ENCODE peak calls at places on chromosomes 12 and 14, in nine cellular contexts. O is heart right ventricle, R is transverse colon, D is A673, V is HepG2, Q is ovary, F is stomach, Y is cardiac muscle cell, J is right cardiac atrium. H is an unnamed sample.
A peak's percentile ranks its signal among the peaks of the same experiment; 100 is the strongest.

GRCh38 chr12:104673294-104674062 is 216.7 kb downstream of the CHST11 start:
- DNase-seq in O (no peak), R (no peak), D (no peak), V (no peak), Q (no peak), F (no peak), Y (peak; percentile 35), J (no peak), H (no peak)

GRCh38 chr14:61320806-61321384 is 484 bp upstream of the PRKCH start:
- DNase-seq in O (no peak), R (no peak), D (no peak), V (no peak), Q (peak; percentile 40), F (no peak), Y (no peak), J (peak; percentile 32), H (no peak)

GRCh38 chr12:31250179-31250578 is 75.8 kb downstream of the SINHCAF start:
- DNase-seq in O (no peak), R (no peak), D (no peak), V (no peak), Q (no peak), F (no peak), Y (no peak), J (no peak), H (no peak)

GRCh38 chr12:24853588-24853987 is 95.3 kb downstream of the BCAT1 start:
- DNase-seq in O (no peak), R (no peak), D (peak; percentile 50), V (no peak), Q (no peak), F (no peak), Y (no peak), J (no peak), H (no peak)

GRCh38 chr14:89667983-89668382 is 250.9 kb upstream of the FOXN3 start:
- DNase-seq in O (no peak), R (no peak), D (no peak), V (no peak), Q (no peak), F (no peak), Y (peak; percentile 46), J (no peak), H (no peak)

GRCh38 chr12:123645851-123646250 is 12.2 kb downstream of the GTF2H3 start:
- DNase-seq in O (no peak), R (no peak), D (no peak), V (no peak), Q (no peak), F (no peak), Y (no peak), J (no peak), H (no peak)

GRCh38 chr12:19869413-19869812 is 430.1 kb downstream of the AEBP2 start:
- DNase-seq in O (no peak), R (no peak), D (no peak), V (no peak), Q (no peak), F (no peak), Y (no peak), J (no peak), H (no peak)

GRCh38 chr12:22974865-22975264 is 349.9 kb downstream of the ETNK1 start:
- DNase-seq in O (no peak), R (no peak), D (peak; percentile 35), V (peak; percentile 13), Q (no peak), F (no peak), Y (no peak), J (no peak), H (no peak)

GRCh38 chr12:132500856-132501180 is 10.9 kb downstream of the FBRSL1 start:
- DNase-seq in O (no peak), R (no peak), D (no peak), V (no peak), Q (no peak), F (no peak), Y (no peak), J (no peak), H (no peak)

GRCh38 chr12:66965613-66966012 is 286.7 kb upstream of the GRIP1 start:
- DNase-seq in O (no peak), R (no peak), D (peak; percentile 5), V (no peak), Q (no peak), F (no peak), Y (no peak), J (no peak), H (no peak)

GRCh38 chr14:69850086-69850735 is 29.0 kb upstream of the SMOC1 start:
- DNase-seq in O (no peak), R (no peak), D (no peak), V (peak; percentile 86), Q (no peak), F (no peak), Y (no peak), J (no peak), H (no peak)

GRCh38 chr12:79063258-79063657 is 198.7 kb downstream of the SYT1 start:
- DNase-seq in O (no peak), R (no peak), D (peak; percentile 66), V (no peak), Q (no peak), F (no peak), Y (no peak), J (no peak), H (no peak)

GRCh38 chr14:60805881-60806569 is 71.5 kb downstream of the MNAT1 start:
- DNase-seq in O (no peak), R (no peak), D (no peak), V (no peak), Q (no peak), F (no peak), Y (no peak), J (no peak), H (no peak)

GRCh38 chr14:21882226-21882625 is 208.6 kb upstream of the OR4E1 start:
- DNase-seq in O (no peak), R (no peak), D (no peak), V (no peak), Q (no peak), F (no peak), Y (no peak), J (no peak), H (no peak)
- H3K27ac ChIP-seq in O (no peak overlapping the region), R (no peak overlapping the region), D (no peak overlapping the region), V (no peak overlapping the region), Q (no peak overlapping the region), F (no peak overlapping the region), Y (no peak overlapping the region), J (no peak overlapping the region), H (no peak overlapping the region)

GRCh38 chr12:29688914-29689313 is 94.8 kb downstream of the TMTC1 start:
- DNase-seq in O (no peak), R (no peak), D (no peak), V (no peak), Q (no peak), F (no peak), Y (no peak), J (no peak), H (no peak)

GRCh38 chr12:29691146-29691854 is 92.4 kb downstream of the TMTC1 start:
- DNase-seq in O (no peak), R (no peak), D (no peak), V (no peak), Q (no peak), F (no peak), Y (no peak), J (no peak), H (no peak)

GRCh38 chr12:29693962-29694361 is 89.8 kb downstream of the TMTC1 start:
- DNase-seq in O (no peak), R (no peak), D (no peak), V (no peak), Q (no peak), F (no peak), Y (no peak), J (no peak), H (no peak)

GRCh38 chr12:29692237-29692636 is 91.5 kb downstream of the TMTC1 start:
- DNase-seq in O (no peak), R (no peak), D (no peak), V (no peak), Q (no peak), F (no peak), Y (no peak), J (no peak), H (no peak)

DNA sequence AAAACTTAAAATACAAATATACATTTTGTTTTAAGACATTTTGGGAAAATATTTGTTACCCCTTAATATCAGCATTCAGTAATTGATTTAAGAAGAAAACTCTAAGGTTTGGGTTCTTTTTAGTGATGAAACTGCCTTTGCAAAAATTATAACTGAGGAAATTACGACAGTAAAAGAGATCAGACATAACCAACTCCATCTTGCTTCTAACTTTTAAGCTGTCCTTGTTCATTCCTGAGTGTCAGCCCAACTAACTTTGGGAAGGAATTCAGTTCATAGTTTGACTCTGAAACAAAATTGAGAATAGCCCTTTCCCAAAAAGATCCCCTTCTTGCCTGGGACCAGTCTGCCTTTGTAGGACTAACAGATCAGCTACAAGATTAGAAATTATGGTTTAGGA is 93.0 kb downstream of the TMTC1 start:
- DNase-seq in O (no peak), R (no peak), D (no peak), V (no peak), Q (no peak), F (no peak), Y (no peak), J (no peak), H (no peak)
- H3K27ac ChIP-seq in O (no peak overlapping the region), R (no peak overlapping the region), D (no peak overlapping the region), V (no peak overlapping the region), Q (no peak overlapping the region), F (no peak overlapping the region), Y (no peak overlapping the region), J (no peak overlapping the region), H (no peak overlapping the region)

GRCh38 chr12:12008931-12009611 is 61.7 kb upstream of the BCL2L14 start:
- DNase-seq in O (no peak), R (no peak), D (peak; percentile 73), V (no peak), Q (no peak), F (no peak), Y (no peak), J (no peak), H (no peak)
- H3K27ac ChIP-seq in O (no peak overlapping the region), R (no peak overlapping the region), D (peak overlapping the region; percentile 57), V (no peak overlapping the region), Q (no peak overlapping the region), F (peak overlapping the region; percentile 50), Y (no peak overlapping the region), J (no peak overlapping the region), H (no peak overlapping the region)

DNA sequence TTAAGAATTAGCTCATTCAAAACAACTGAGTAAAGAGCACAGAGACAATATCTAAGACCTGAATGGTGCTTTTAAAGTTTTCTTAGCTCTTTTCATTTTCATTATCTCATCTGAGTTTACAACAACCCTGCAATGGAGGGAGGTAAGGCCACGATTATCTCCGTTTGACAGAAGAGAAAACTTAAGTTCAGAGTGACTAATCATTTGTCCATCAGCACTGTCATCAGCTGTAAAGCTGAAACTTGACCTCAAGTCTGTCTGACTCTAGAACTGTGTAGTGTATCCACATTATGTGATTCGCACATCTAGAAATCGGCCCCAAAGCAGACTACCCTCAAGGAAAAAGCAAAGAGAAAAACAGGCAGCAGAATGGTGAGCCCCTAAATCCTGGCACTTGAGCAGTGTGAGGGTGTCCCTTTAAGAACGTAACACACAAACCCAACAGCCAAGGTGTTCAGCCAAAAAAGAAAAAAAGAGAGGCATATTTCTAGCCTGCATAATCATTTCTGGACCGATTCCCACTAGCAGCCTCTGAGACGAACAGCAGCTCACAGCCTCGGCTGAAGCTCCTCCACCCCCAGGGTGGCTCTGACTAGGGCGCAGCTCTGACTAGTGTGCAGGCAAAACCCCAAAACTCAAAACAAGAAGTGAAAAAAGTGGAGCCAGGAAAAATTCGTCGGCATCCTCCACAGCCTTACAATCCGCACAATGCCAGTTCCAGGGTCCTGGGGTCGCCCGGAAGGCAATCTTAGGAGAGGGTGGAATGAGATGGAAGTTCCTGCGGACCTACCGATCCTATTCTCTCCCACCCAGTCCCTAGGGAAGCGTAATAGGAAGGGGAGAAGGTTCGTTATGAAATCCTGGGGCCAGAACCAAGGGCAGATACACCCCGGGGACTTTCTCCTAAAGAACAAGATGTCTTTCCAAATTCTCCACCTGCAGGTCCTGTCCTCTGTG is 1.5 kb downstream of the STXBP6 start:
- DNase-seq in O (peak; percentile 50), R (peak; percentile 25), D (no peak), V (no peak), Q (peak; percentile 57), F (peak; percentile 34), Y (no peak), J (peak; percentile 67), H (no peak)
- H3K27ac ChIP-seq in O (peak overlapping the region; percentile 95), R (peak overlapping the region; percentile 86), D (no peak overlapping the region), V (no peak overlapping the region), Q (no peak overlapping the region), F (peak overlapping the region; percentile 82), Y (no peak overlapping the region), J (peak overlapping the region; percentile 54), H (peak overlapping the region; percentile 80)

H was measured in caudate nucleus.